ENCODE peak calls at places on chromosomes 11 and 22, in five cellular contexts. S is stimulated activated CD8-positive, alpha-beta memory T cell treated with anti-CD3 and anti-CD28 coated beads, Interleukin-2, amount 100 ng/mL, for 48 hours; Y is lower lobe of right lung; F is frontal cortex; E is NCI-H1436 treated with DMSO at 0.1 percent for 48 hours. J is an unnamed sample.

GRCh38 chr11:78069465-78069864 is 5.8 kb downstream of the THRSP start:
- DNase-seq in S (no peak), Y (no peak), F (no peak), E (no peak), J (no peak)

GRCh38 chr11:72395993-72396392 is 38.3 kb downstream of the CLPB start:
- DNase-seq in S (no peak), Y (no peak), F (no peak), E (no peak), J (no peak)

GRCh38 chr22:48459859-48460823 is 1367.5 kb downstream of the BRD1 start:
- DNase-seq in S (no peak), Y (no peak), F (no peak), E (no peak), J (no peak)

GRCh38 chr11:45087301-45087700 is 59.1 kb upstream of the PRDM11 start:
- DNase-seq in S (no peak), Y (no peak), F (no peak), E (no peak), J (no peak)

GRCh38 chr22:30602049-30602448 is 4.9 kb upstream of the TCN2 start:
- DNase-seq in S (no peak), Y (no peak), F (no peak), E (peak), J (no peak)

GRCh38 chr11:109815529-109816105 is 277.6 kb upstream of the ZC3H12C start:
- DNase-seq in S (no peak), Y (no peak), F (no peak), E (no peak), J (no peak)

GRCh38 chr11:45614196-45614828 is 51.1 kb downstream of the CHST1 start:
- DNase-seq in S (no peak), Y (no peak), F (no peak), E (no peak), J (no peak)

GRCh38 chr22:30390974-30391691 is 3.9 kb upstream of the RNF215 start:
- DNase-seq in S (peak), Y (peak), F (peak), E (no peak), J (peak)

GRCh38 chr11:37762079-37762478 is 1164.0 kb upstream of the RAG2 start:
- DNase-seq in S (no peak), Y (no peak), F (no peak), E (no peak), J (no peak)

GRCh38 chr22:37330200-37331033 is 48.1 kb downstream of the CYTH4 start:
- DNase-seq in S (peak), Y (no peak), F (peak), E (peak), J (no peak)

GRCh38 chr22:19554834-19555404 is 30.7 kb upstream of the CLDN5 start:
- DNase-seq in S (no peak), Y (no peak), F (no peak), E (no peak), J (no peak)

J was measured in NK-92 treated with Interleukin-12 subunit alpha and Interleukin-12 subunit beta, amount 100 ng/mL, for 24 hours.